ENCODE peak calls at places on chromosomes 16 and 17, in nine cellular contexts. E, T, P, H, O, L, W, N and K are unnamed samples.

GRCh38 chr17:58232707-58233156 is 5.7 kb upstream of the LPO start:
- DNase-seq in E (peak), T (peak), P (no peak), H (no peak), O (peak), L (no peak), W (no peak), N (no peak), K (peak)

GRCh38 chr17:50487213-50488096 is 8.8 kb downstream of the RSAD1 start:
- DNase-seq in E (no peak), T (no peak), P (no peak), H (no peak), O (peak), L (no peak), W (peak), N (no peak), K (no peak)

GRCh38 chr17:4301066-4301465 is 37.3 kb upstream of the ANKFY1 start:
- DNase-seq in E (no peak), T (no peak), P (no peak), H (no peak), O (no peak), L (no peak), W (no peak), N (no peak), K (no peak)

GRCh38 chr17:36901506-36901905 is 35.8 kb upstream of the LHX1 start:
- DNase-seq in E (no peak), T (no peak), P (no peak), H (no peak), O (peak), L (no peak), W (no peak), N (no peak), K (peak)

GRCh38 chr17:52136173-52136572 is 22.3 kb downstream of the CA10 start:
- DNase-seq in E (no peak), T (no peak), P (no peak), H (no peak), O (no peak), L (no peak), W (no peak), N (no peak), K (peak)

GRCh38 chr17:17313350-17313991 is 10.3 kb downstream of the NT5M start:
- DNase-seq in E (peak), T (no peak), P (peak), H (no peak), O (no peak), L (peak), W (no peak), N (no peak), K (peak)

GRCh38 chr17:30808785-30809286 is 15.7 kb downstream of the CRLF3 start:
- DNase-seq in E (no peak), T (no peak), P (no peak), H (no peak), O (no peak), L (no peak), W (no peak), N (no peak), K (no peak)

GRCh38 chr17:47717845-47718621 is 15.0 kb upstream of the TBX21 start:
- DNase-seq in E (no peak), T (no peak), P (no peak), H (no peak), O (no peak), L (no peak), W (no peak), N (no peak), K (no peak)

GRCh38 chr16:10635367-10636021 is 55.1 kb upstream of the EMP2 start:
- DNase-seq in E (no peak), T (no peak), P (no peak), H (no peak), O (no peak), L (no peak), W (no peak), N (no peak), K (no peak)

GRCh38 chr17:50238594-50239287 is 35.5 kb upstream of the TMEM92 start:
- DNase-seq in E (no peak), T (no peak), P (no peak), H (no peak), O (peak), L (no peak), W (no peak), N (no peak), K (no peak)

GRCh38 chr17:58534901-58535421 is 20.5 kb upstream of the MTMR4 start:
- DNase-seq in E (no peak), T (no peak), P (peak), H (no peak), O (peak), L (no peak), W (no peak), N (no peak), K (no peak)

GRCh38 chr16:16096161-16096857 is 127.0 kb downstream of the ABCC6 start:
- DNase-seq in E (no peak), T (peak), P (peak), H (peak), O (peak), L (no peak), W (no peak), N (no peak), K (no peak)

GRCh38 chr17:55710410-55710809 is 12.3 kb downstream of the TMEM100 start:
- DNase-seq in E (no peak), T (no peak), P (no peak), H (no peak), O (no peak), L (no peak), W (peak), N (no peak), K (peak)

GRCh38 chr16:4864728-4865127 is 17.4 kb downstream of the UBN1 start:
- DNase-seq in E (no peak), T (no peak), P (no peak), H (no peak), O (no peak), L (no peak), W (no peak), N (no peak), K (no peak)

GRCh38 chr16:4865231-4865860 is 18.1 kb downstream of the UBN1 start:
- DNase-seq in E (no peak), T (no peak), P (no peak), H (no peak), O (no peak), L (no peak), W (no peak), N (no peak), K (no peak)

GRCh38 chr16:4859900-4860255 is 12.6 kb downstream of the UBN1 start:
- DNase-seq in E (no peak), T (no peak), P (no peak), H (no peak), O (peak), L (no peak), W (no peak), N (no peak), K (no peak)

GRCh38 chr16:4860727-4861342 is 13.6 kb downstream of the UBN1 start:
- DNase-seq in E (no peak), T (no peak), P (no peak), H (no peak), O (no peak), L (no peak), W (no peak), N (no peak), K (no peak)

DNA sequence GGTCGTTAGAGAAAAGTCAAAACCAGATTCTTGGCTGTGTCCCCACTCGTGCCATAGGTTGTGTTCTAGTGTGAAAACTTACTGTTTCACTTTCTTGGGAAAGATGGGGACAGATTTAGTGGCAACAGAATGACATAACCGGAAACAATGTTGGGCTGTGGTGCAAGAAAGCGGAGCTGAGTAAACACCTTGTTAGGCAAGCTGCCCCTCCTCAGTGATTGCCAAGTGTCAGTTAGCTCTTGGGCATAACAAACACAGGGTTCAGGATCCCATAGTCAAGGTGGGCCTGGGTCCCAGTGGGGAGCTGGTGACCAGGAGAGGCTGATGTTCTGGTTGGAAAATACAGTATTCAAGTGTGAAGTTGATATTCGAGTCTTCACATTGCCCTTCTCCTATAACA is 15.4 kb downstream of the UBN1 start:
- DNase-seq in E (no peak), T (no peak), P (no peak), H (no peak), O (no peak), L (no peak), W (peak), N (no peak), K (no peak)
- H3K4me3 ChIP-seq in E (no peak), T (no peak), P (no peak), H (no peak), O (no peak), L (no peak), W (no peak), N (no peak), K (no peak)

GRCh38 chr17:78257810-78258322 is 26.4 kb downstream of the TMEM235 start:
- DNase-seq in E (peak), T (no peak), P (no peak), H (peak), O (peak), L (no peak), W (no peak), N (no peak), K (peak)
- H3K27ac ChIP-seq in E (peak), T (no peak), P (no peak), H (no peak), O (no peak), L (peak), W (peak), N (no peak), K (peak)

DNA sequence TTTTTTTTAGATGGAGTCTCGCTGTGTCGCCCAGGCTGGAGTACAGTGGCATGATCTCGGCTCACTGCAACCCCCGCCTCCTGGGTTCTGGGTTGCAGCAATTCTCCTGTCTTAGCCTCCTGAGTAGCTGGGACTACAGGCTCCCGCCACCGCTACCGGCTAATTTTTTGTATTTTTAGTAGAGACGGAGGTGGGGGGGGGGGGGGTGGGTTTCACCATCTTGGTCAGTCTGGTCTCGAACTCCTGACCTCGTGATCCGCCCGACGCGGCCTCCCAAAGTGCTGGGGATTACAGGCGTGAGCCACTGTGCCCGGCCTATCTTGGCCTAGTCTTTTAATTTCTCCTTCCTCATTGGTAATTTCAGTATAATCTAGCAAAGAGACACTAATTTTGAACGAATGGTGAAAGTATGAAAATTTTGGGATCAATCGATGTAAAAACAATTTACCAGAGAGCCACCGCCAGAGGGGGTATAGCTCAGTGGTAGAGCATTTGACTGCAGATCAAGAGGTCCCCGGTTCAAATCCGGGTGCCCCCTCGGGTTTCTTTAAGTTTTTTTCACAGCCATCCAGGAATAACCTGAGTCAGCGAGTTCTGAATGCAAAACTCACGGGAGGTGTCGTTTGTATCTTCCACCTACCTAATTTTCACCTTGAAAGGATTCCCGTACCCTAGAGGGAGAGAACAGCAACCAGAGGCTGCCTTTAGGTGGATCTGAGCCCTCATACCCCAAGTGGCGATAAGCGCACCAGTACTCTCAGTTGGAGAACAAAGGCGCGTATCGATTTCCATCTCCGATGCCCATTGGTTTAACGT is 2.5 kb upstream of the LASP1 start:
- DNase-seq in E (no peak), T (no peak), P (peak), H (peak), O (peak), L (peak), W (peak), N (no peak), K (peak)
- TF ChIP-seq CTCF in E (peak), T (peak), P (peak), H (no peak), O (peak), L (peak), W (no peak), N (peak), K (peak)

GRCh38 chr17:41620583-41621434 is 3.6 kb downstream of the KRT17 start:
- DNase-seq in E (peak), T (no peak), P (no peak), H (peak), O (no peak), L (no peak), W (no peak), N (no peak), K (peak)
- H3K4me3 ChIP-seq in E (no peak), T (no peak), P (no peak), H (no peak), O (no peak), L (no peak), W (no peak), N (no peak), K (no peak)

DNA sequence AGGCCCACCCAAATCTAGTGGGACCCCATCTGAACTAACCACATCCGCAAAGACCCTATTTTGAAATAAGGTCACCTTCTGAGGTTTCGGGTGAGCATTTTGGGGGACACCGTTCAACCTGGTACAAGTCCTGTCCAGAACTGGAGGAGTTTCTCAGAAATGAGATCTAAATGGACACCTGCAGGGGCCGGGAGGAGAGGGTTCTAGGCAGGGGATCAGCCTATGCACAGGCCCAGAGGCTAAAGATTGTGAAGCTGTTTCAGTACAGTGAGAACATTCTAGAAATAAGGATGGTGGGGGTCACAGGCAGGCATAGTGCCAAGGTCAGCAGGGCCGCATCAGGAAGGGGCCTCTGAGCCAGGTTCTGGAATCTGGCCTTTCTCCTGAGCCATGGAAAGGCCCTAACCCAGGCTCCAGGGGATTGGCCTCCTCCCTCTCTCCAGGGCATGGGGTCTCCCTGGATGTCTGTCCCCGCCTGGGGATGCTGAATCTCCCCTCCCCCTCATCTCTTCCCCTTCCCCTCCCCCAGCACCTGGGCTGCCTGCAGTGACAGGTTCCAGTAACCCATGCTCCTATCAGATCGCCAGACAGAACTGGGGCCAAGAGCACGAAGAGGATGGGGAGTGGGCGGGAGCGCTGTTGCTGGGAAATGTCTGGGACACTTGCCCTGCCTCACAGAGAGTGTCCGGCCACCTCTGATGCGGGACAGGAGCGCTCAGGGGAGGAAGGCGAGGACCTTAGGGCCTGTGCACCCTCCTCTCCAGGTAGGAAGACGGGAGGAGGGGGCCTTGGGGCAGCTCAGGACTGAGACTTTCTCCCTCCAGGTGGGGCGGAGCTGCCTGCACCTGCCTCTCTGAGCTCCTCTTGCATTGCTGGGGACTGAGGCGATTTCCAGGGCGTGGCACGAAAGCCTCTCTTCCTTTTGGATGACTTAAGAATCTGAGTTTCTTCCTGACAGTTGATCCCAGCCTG is 321.4 kb upstream of the TNRC6C start:
- DNase-seq in E (no peak), T (no peak), P (no peak), H (no peak), O (no peak), L (no peak), W (no peak), N (no peak), K (peak)
- H3K27ac ChIP-seq in E (no peak), T (no peak), P (no peak), H (no peak), O (no peak), L (no peak), W (no peak), N (no peak), K (no peak)

GRCh38 chr16:52366997-52367396 is 179.9 kb downstream of the TOX3 start:
- DNase-seq in E (no peak), T (no peak), P (no peak), H (no peak), O (no peak), L (no peak), W (no peak), N (no peak), K (no peak)

GRCh38 chr16:52368899-52369298 is 178.0 kb downstream of the TOX3 start:
- DNase-seq in E (no peak), T (no peak), P (no peak), H (no peak), O (no peak), L (no peak), W (no peak), N (no peak), K (no peak)

GRCh38 chr16:52363082-52363481 is 183.9 kb downstream of the TOX3 start:
- DNase-seq in E (no peak), T (no peak), P (no peak), H (no peak), O (no peak), L (no peak), W (no peak), N (no peak), K (no peak)

GRCh38 chr16:52364500-52364899 is 182.4 kb downstream of the TOX3 start:
- DNase-seq in E (no peak), T (no peak), P (no peak), H (no peak), O (no peak), L (no peak), W (no peak), N (no peak), K (no peak)
- TF ChIP-seq CTCF in E (no peak), T (no peak), P (no peak), H (no peak), O (no peak), L (no peak), W (no peak), N (no peak), K (no peak)

DNA sequence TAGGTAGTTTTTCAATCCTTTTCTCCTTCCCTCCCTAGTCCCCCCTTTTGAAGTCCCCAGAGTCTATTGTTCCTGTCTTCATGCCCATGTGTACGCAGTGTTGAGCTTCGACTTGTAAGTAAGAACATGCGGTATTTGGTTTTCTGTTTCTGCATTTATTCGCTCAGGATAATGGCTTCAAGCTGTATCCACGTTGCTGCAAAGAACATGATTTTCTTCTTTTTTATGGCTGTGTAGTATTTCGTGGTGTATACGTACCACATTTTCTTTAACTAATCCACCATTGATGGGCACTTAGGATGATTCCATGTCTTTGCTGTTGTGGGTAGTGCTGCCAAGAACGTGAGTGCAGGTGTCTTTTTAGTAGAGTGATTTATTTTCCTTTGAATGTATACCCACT is 651.2 kb downstream of the WWOX start:
- DNase-seq in E (no peak), T (no peak), P (no peak), H (no peak), O (no peak), L (no peak), W (no peak), N (no peak), K (no peak)
- H3K4me3 ChIP-seq in E (no peak), T (no peak), P (no peak), H (no peak), O (no peak), L (no peak), W (no peak), N (no peak), K (no peak)

GRCh38 chr16:68961778-68962402 is 118.6 kb downstream of the TANGO6 start:
- DNase-seq in E (no peak), T (no peak), P (no peak), H (no peak), O (no peak), L (no peak), W (no peak), N (no peak), K (no peak)
- H3K27ac ChIP-seq in E (no peak), T (no peak), P (no peak), H (no peak), O (no peak), L (peak), W (peak), N (no peak), K (no peak)

GRCh38 chr17:61000911-61001310 is 323.3 kb downstream of the BCAS3 start:
- DNase-seq in E (no peak), T (peak), P (no peak), H (no peak), O (peak), L (no peak), W (no peak), N (no peak), K (no peak)
- TF ChIP-seq CTCF in E (peak), T (peak), P (peak), H (no peak), O (peak), L (no peak), W (no peak), N (peak), K (peak)

GRCh38 chr16:56643080-56643778 is 4.8 kb downstream of the MT1A start:
- DNase-seq in E (peak), T (no peak), P (peak), H (peak), O (no peak), L (peak), W (peak), N (peak), K (peak)
- H3K4me3 ChIP-seq in E (peak), T (peak), P (peak), H (peak), O (no peak), L (peak), W (peak), N (peak), K (peak)